ENCODE peak calls at places on chromosome 1, in six cellular contexts. H is occipital lobe, B is NCI-H1694 treated with DMSO at 0.1 percent for 48 hours, O is body of pancreas, R is suprapubic skin, Z is bronchial epithelial cell. K is an unnamed sample.

GRCh38 chr1:84298336-84298687 is 3.2 kb upstream of the SAMD13 start:
- DNase-seq in Z (no peak), H (peak; percentile 66), B (peak; percentile 35), O (peak; percentile 66), R (peak; percentile 68), K (peak; percentile 32)

GRCh38 chr1:247409869-247410544 is 6.0 kb upstream of the NLRP3 start:
- DNase-seq in R (no peak), B (no peak), H (no peak), Z (no peak), O (no peak), K (peak; percentile 55)

GRCh38 chr1:25727819-25728286 is 72.1 kb upstream of the SELENON start:
- DNase-seq in O (peak; percentile 78), B (no peak), R (no peak), Z (no peak), H (no peak), K (no peak)

GRCh38 chr1:26546375-26546774 is 16.8 kb downstream of the RPS6KA1 start:
- DNase-seq in O (no peak), R (no peak), Z (peak; percentile 73), H (no peak), B (no peak), K (no peak)

GRCh38 chr1:178362784-178363183 is 134.0 kb downstream of the CLEC20A start:
- DNase-seq in H (no peak), B (no peak), O (no peak), Z (peak; percentile 78), R (no peak), K (no peak)

GRCh38 chr1:248622491-248623106 is 12.3 kb downstream of the OR2T11 start:
- DNase-seq in Z (peak; percentile 28), R (no peak), B (peak; percentile 69), O (no peak), H (no peak), K (no peak)

GRCh38 chr1:234871710-234872262 is 256.9 kb downstream of the TOMM20 start:
- DNase-seq in H (no peak), R (no peak), B (no peak), Z (no peak), O (no peak), K (no peak)

GRCh38 chr1:20477355-20478071 is 8.5 kb downstream of the CAMK2N1 start:
- DNase-seq in O (no peak), H (no peak), Z (no peak), B (no peak), R (no peak), K (no peak)

GRCh38 chr1:181090653-181091126 is 2.2 kb downstream of the IER5 start:
- DNase-seq in Z (peak; percentile 77), B (no peak), R (no peak), H (no peak), O (no peak), K (no peak)

K was measured in GM19239.